ENCODE peak calls at places on chromosome 5, in four cellular contexts. Q, N, I and O are unnamed samples.

GRCh38 chr5:57117601-57118000 is 56.3 kb upstream of the GPBP1 start:
- DNase-seq in N (no peak), I (no peak), Q (no peak), O (no peak)

GRCh38 chr5:154346427-154346826 is 99.4 kb upstream of the SAP30L start:
- DNase-seq in N (no peak), I (no peak), Q (no peak), O (no peak)

GRCh38 chr5:10124287-10124686 is 125.4 kb downstream of the ATPSCKMT start:
- DNase-seq in N (no peak), Q (peak), I (no peak), O (no peak)

GRCh38 chr5:151523335-151523734 is 67.8 kb downstream of the FAT2 start:
- DNase-seq in I (peak), N (peak), Q (peak), O (peak)

GRCh38 chr5:136058031-136058971 is 29.5 kb downstream of the TGFBI start:
- DNase-seq in I (peak), Q (peak), N (peak), O (peak)

GRCh38 chr5:103243665-103244064 is 14.9 kb upstream of the MACIR start:
- DNase-seq in Q (no peak), I (no peak), N (peak), O (no peak)

GRCh38 chr5:85049020-85049419 is 664.3 kb upstream of the EDIL3 start:
- DNase-seq in N (peak), I (no peak), Q (no peak), O (peak)

GRCh38 chr5:33929925-33930690 is 6.1 kb upstream of the RXFP3 start:
- DNase-seq in Q (no peak), N (peak), I (no peak), O (no peak)

GRCh38 chr5:58891971-58892343 is 309.1 kb downstream of the RAB3C start:
- DNase-seq in Q (no peak), I (no peak), N (no peak), O (no peak)

GRCh38 chr5:34587355-34588241 is 68.5 kb upstream of the RAI14 start:
- DNase-seq in N (peak), I (peak), Q (peak), O (no peak)

GRCh38 chr5:84036842-84037241 is 316.2 kb upstream of the HAPLN1 start:
- DNase-seq in Q (no peak), N (no peak), I (no peak), O (no peak)

GRCh38 chr5:141508808-141509611 is 20.1 kb downstream of the PCDHGC5 start:
- DNase-seq in Q (peak), I (no peak), N (peak), O (peak)

GRCh38 chr5:135133181-135133580 is 99.2 kb upstream of the PITX1 start:
- DNase-seq in I (no peak), N (no peak), Q (no peak), O (no peak)

GRCh38 chr5:63760965-63761364 is 201.3 kb downstream of the HTR1A start:
- DNase-seq in Q (no peak), I (no peak), N (no peak), O (no peak)

GRCh38 chr5:14034991-14035390 is 90.5 kb upstream of the DNAH5 start:
- DNase-seq in Q (peak), N (peak), I (no peak), O (no peak)

DNA sequence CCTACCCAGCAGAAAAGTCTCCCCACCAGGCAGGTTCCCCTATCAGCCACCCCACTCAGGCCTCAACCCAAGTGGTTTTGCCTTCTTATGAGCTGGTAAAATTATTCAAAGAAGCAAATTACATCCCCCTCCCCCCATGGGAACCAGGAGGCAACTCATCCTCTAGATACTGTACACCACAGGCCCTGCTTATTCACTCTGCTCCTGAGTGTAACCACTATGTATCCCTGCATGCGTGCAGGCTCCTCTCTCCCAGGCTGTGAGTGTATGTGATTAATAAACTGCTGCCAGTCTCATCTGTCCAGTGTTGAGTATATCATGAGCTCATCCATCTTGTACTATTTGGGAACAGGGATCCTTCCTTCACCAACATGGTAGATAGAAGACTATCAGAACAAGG is 8.6 kb downstream of the KCTD16 start:
- DNase-seq in N (no peak), I (no peak), Q (peak), O (no peak)
- H3K27ac ChIP-seq in N (no peak), I (no peak), Q (no peak), O (no peak)

GRCh38 chr5:109585012-109585599 is 104.6 kb upstream of the MAN2A1 start:
- DNase-seq in I (no peak), N (peak), Q (peak), O (no peak)
- H3K4me3 ChIP-seq in I (no peak), N (no peak), Q (no peak), O (no peak)

DNA sequence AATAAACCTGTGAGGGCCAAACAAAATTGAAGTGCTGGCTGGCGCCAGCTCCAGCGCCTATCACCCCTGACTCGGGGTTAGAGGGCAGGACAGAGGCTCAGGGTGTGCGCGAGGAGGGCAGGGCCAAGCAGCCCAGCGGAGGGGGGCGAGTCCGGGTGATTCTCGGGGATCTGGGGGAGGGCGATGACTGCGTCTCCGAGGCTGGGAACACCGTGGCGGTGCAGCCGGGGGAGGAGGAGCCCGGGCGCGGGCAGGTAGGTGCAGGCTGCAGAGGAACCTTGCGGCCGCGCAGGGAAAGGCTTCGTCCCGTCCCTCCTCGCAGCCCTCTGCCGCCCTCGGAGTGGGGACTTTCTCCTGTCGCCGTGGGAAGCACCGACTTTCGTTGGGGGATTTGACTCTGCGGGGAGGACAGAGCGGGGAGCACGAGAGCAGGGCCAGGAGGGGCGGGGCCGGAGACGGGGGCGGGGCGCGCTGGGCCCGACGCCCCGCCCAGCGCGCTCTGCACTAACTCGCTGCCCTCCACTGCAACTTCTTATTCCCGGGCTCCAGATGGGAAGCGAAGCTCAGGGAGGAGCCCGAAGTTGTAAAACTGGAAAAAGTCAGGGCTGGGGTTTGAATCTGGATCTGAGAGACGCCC is 5.3 kb downstream of the RGS14 start:
- DNase-seq in N (peak), Q (peak), I (no peak), O (peak)
- H3K27ac ChIP-seq in N (no peak), Q (no peak), I (peak), O (no peak)

DNA sequence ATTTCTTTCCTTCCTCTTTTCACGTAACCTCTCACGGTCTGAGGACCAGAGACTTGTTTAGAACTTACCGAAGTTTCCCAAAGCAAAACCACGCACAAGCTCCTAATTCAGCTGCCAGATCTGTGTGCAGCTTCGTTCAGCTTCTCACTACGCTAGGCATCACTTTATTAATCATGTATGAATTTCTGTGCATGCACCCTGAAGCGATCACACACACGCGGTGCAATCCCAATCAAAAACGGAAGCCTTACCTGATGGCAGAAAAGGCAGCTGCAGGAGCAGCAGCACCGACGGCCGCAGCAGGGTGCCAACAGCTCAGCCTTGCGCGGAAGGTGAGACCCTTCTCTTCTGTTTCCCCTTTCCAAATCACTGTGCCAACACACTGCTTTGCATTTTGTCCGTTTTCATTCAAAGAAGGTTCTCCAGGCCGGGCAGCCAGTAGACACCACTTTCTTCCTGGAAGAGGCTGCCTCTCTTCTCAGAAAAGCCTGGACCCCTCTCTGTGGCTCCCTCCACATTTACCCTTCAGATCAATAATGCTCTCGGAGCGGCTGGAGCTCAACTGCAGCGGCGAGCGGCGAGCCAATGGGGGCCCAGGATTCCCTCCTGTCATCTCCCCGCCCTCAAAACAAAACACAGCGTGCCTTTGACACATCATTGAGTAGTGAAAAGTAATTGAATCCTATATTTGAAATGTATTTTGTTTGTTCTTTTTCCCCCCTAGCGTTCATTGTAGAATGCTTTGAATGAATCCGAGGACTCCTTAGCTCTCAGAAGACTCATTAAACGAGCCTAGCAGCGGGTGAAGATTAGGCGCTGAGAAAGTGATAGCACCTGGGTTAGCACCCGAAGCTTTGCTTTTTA is at the start of gene CDH12:
- DNase-seq in I (no peak), N (peak), Q (peak), O (peak)
- H3K4me3 ChIP-seq in I (peak), N (peak), Q (peak), O (peak)

GRCh38 chr5:87339986-87340385 is 72.3 kb downstream of the RASA1 start:
- DNase-seq in I (no peak), N (no peak), Q (no peak), O (no peak)

DNA sequence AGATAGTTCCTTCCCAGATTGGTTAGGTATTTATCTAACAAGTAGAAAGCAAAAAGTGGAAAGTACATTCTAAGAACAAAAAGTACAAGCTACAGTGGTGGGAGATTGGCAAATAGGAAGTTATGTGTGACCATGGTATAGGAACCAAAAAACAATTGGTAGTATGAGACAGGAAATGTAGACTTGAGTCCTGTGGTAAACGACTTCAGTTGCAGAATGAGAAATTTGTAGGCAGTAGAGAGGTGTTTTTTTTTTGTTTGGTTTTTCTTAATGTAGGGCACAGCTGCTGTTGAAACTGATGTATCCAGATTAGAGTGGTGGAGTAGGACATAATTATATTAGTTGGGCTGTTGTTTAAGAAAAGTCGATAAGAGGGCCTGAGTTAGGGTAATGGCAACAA is 72.0 kb downstream of the CCNH start:
- DNase-seq in N (no peak), I (no peak), Q (no peak), O (no peak)
- H3K27ac ChIP-seq in N (no peak), I (no peak), Q (no peak), O (no peak)

DNA sequence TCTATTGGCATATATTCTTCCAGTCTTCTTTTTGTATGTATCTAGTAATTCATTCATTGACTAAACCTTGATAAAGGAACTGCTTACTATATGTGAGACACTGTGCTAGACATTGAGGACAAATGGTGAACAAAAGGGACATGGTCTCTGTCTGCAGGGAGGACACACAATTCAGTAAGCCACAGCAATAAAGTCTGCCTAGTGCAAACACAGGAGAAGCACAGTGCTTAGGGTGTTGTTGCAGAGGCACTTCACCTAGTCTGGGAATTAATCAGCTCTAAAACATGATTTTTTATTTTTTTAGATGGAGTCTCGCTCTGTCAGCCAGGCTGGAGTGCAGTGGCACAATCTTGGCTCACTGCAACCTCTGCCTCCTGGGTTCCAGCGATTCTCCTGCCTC is 6.4 kb upstream of the CCL28 start:
- DNase-seq in N (no peak), Q (no peak), I (no peak), O (no peak)
- H3K4me3 ChIP-seq in N (no peak), Q (no peak), I (no peak), O (no peak)